ENCODE peak calls at places on chromosomes 16 and 17, in nine cellular contexts. Y is cardiac fibroblast; R is CD4-positive, alpha-beta memory T cell; M is bronchial epithelial cell; C is kidney epithelial cell; E is epithelial cell of esophagus; A is fibroblast of villous mesenchyme; F is fibroblast of lung; X is astrocyte of the spinal cord. H is an unnamed sample.

GRCh38 chr17:596763-597644 is 117.6 kb downstream of the VPS53 start:
- DNase-seq in E (peak; percentile 90), A (peak; percentile 67), C (peak; percentile 72), X (peak; percentile 73), F (peak; percentile 28), Y (peak; percentile 55), M (peak; percentile 86), R (no peak), H (peak; percentile 86)

GRCh38 chr16:17460890-17461289 is 9.9 kb downstream of the XYLT1 start:
- DNase-seq in X (no peak), Y (no peak), F (no peak), E (no peak), C (no peak), A (no peak), M (no peak), R (no peak), H (peak; percentile 74)

GRCh38 chr17:67212716-67213417 is 32.1 kb downstream of the HELZ start:
- DNase-seq in E (peak; percentile 52), M (peak; percentile 50), C (no peak), X (peak; percentile 55), Y (peak; percentile 58), A (peak; percentile 90), F (peak; percentile 75), R (no peak), H (peak; percentile 64)

GRCh38 chr16:55510185-55510805 is 1.4 kb downstream of the LPCAT2 start:
- DNase-seq in X (no peak), A (no peak), R (no peak), M (no peak), F (no peak), Y (no peak), C (no peak), E (no peak), H (no peak)

GRCh38 chr16:69031877-69032301 is 73.6 kb upstream of the HAS3 start:
- DNase-seq in C (no peak), E (peak; percentile 43), F (no peak), X (no peak), R (no peak), M (peak; percentile 20), A (no peak), Y (no peak), H (peak; percentile 19)

GRCh38 chr16:48478418-48478817 is 93.2 kb upstream of the SIAH1 start:
- DNase-seq in E (no peak), Y (peak; percentile 20), C (no peak), A (peak; percentile 58), M (no peak), R (no peak), F (no peak), X (no peak), H (no peak)

GRCh38 chr17:30336369-30337171 is 2.7 kb upstream of the TMIGD1 start:
- DNase-seq in R (peak; percentile 78), Y (peak; percentile 62), F (peak; percentile 60), X (peak; percentile 61), M (peak; percentile 68), A (peak; percentile 58), C (no peak), E (peak; percentile 75), H (peak; percentile 64)

GRCh38 chr16:67206129-67206837 is 7.4 kb downstream of the ELMO3 start:
- DNase-seq in E (no peak), C (no peak), X (no peak), F (no peak), M (no peak), A (no peak), R (no peak), Y (no peak), H (no peak)

GRCh38 chr17:45935710-45936509 is 41.6 kb downstream of the MAPT start:
- DNase-seq in A (no peak), C (no peak), X (no peak), E (no peak), R (no peak), M (no peak), F (no peak), Y (no peak), H (no peak)

DNA sequence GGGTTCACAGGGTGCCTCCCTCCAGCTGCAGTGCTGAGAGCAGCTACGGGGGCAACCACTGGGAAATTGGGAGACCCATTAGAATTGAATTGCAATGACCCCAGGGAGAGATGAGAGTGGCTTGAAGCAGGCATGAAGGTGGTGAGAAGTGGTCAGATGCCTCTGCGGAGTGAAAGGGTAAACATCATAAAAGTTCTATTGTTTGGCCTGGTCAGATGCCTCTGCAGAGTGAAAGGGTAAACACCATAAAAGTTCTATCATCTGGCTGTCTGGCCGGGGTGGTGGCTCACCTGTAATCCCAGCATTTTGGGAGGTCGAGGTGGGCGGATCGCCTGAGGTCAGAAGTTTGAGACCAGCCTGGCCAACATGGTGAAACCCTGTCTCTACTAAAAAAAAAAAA is 53.5 kb downstream of the TNFRSF13B start:
- DNase-seq in X (no peak), M (no peak), C (no peak), F (no peak), E (no peak), R (no peak), A (no peak), Y (no peak), H (no peak)
- H3K4me3 ChIP-seq in X (no peak overlapping the region), M (no peak overlapping the region), C (no peak overlapping the region), F (no peak overlapping the region), E (no peak overlapping the region), R (no peak overlapping the region), A (no peak overlapping the region), Y (no peak overlapping the region), H (no peak overlapping the region)

DNA sequence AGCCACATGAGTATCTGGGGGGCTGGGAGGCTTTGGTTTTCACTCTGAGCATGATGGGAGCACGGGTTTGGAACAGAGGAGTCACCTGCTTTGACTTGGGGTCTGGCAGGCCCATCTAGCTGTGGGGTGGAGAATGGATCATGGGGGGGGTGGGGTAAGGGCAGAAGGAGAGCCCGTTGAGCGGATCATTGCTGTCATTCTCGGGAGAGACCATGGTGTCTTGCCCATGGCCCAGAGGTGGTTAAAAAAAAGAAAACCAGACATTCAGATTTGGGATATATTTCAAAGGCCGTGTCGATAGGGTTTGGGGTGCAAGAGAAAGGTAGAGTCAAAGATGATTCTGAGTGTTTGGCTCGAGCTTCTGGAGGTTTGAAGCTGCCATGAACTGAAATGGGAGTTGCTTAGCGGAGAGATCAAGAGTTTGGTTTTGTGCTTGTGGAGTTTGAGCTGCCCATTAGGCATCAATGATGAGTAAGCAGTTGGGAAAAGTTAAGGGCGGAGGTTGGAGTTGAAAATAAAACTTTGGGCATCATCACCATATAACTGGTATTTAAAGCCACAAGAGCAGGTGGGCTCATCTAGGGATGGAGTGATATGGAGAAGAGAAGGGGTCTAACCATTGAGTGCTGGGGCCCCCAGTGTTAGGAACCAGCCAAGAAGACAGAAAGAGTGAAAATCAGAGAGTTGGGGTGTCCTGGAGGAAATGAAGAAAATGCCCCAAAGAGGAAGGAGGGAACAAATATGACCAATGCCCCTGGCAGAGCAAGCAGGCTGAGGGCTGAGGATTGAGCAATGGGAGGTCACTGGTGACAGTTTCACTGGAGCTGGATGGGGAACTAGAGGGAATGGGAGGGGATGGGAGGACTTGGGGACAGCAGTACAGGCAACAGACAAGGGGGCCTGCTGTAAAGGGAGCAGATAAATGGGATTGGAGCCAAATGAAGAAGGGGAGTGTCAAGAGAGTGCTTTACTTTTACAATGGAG is 1.9 kb downstream of the NOD2 start:
- DNase-seq in Y (no peak), M (no peak), F (no peak), E (no peak), A (no peak), C (no peak), R (no peak), X (no peak), H (no peak)
- H3K4me3 ChIP-seq in Y (no peak overlapping the region), M (no peak overlapping the region), F (no peak overlapping the region), E (no peak overlapping the region), A (no peak overlapping the region), C (no peak overlapping the region), R (no peak overlapping the region), X (no peak overlapping the region), H (no peak overlapping the region)

DNA sequence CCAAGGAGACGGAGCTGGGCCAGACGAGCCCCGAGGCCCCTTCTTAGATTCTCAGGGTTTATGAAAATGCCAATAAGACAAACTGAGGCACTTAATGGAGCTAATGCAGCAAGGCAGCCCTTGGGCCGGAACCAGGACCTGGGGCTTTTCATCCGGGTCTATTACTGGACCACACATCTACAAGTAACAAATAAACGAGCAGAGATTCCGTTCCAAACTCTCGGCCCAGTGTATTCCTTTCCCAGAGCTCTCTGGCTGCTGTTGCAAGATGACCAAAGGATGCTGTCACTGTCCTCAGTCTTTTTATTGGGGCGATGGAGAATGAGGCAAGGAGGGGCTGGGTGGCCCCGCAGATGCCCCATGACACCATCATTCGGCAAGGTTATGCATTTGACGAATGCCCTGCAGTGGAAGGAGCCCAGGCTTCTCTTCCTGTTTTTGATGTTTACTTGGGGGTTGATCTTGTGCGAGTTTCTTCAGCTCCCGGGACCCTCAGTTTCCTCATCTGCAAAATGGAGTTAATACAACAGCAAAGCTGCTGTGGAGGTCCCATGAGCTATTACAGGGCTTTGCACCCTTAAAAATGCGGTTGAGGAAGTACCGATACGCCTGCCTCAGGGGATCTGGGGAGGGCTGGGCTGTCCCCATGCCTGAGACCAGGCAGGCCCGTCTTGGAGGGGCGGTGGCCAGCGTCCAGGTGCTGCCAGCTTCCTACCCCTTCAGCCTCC is 1.1 kb upstream of the NTN1 start:
- DNase-seq in A (no peak), E (no peak), R (no peak), M (no peak), Y (no peak), F (no peak), X (no peak), C (no peak), H (no peak)
- H3K4me3 ChIP-seq in A (peak overlapping the region; percentile 53), E (no peak overlapping the region), R (peak overlapping the region; percentile 47), M (no peak overlapping the region), Y (peak overlapping the region; percentile 50), F (peak overlapping the region; percentile 57), X (no peak overlapping the region), C (no peak overlapping the region), H (no peak overlapping the region)

GRCh38 chr17:2055494-2056220 is 754 bp downstream of the HIC1 start:
- DNase-seq in Y (peak; percentile 69), M (no peak), F (peak; percentile 67), R (peak; percentile 39), X (peak; percentile 47), C (no peak), A (peak; percentile 52), E (no peak), H (no peak)

GRCh38 chr17:2057714-2058520 is 3.0 kb downstream of the HIC1 start:
- DNase-seq in A (peak; percentile 43), F (peak; percentile 51), X (no peak), C (no peak), M (no peak), R (peak; percentile 39), E (no peak), Y (peak; percentile 46), H (no peak)

GRCh38 chr17:2056221-2057129 is 1.6 kb downstream of the HIC1 start:
- DNase-seq in F (peak; percentile 74), R (peak; percentile 72), Y (peak; percentile 74), C (no peak), M (no peak), A (peak; percentile 53), X (peak; percentile 73), E (no peak), H (no peak)

GRCh38 chr17:2058521-2059124 is 3.7 kb downstream of the HIC1 start:
- DNase-seq in F (peak; percentile 81), E (peak; percentile 70), C (no peak), R (peak; percentile 58), M (no peak), Y (peak; percentile 89), A (peak; percentile 72), X (peak; percentile 73), H (peak; percentile 86)

DNA sequence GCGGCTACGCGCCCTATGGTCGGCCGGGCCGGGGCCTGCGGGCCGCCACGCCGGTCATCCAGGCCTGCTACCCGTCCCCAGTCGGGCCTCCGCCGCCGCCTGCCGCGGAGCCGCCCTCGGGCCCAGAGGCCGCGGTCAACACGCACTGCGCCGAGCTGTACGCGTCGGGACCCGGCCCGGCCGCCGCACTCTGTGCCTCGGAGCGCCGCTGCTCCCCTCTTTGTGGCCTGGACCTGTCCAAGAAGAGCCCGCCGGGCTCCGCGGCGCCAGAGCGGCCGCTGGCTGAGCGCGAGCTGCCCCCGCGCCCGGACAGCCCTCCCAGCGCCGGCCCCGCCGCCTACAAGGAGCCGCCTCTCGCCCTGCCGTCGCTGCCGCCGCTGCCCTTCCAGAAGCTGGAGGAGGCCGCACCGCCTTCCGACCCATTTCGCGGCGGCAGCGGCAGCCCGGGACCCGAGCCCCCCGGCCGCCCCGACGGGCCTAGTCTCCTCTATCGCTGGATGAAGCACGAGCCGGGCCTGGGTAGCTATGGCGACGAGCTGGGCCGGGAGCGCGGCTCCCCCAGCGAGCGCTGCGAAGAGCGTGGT is 2.3 kb downstream of the HIC1 start:
- DNase-seq in E (no peak), C (no peak), F (peak; percentile 35), M (no peak), R (no peak), X (no peak), Y (peak; percentile 57), A (no peak), H (no peak)
- H3K4me3 ChIP-seq in E (no peak overlapping the region), C (no peak overlapping the region), F (peak overlapping the region; percentile 80), M (no peak overlapping the region), R (no peak overlapping the region), X (peak overlapping the region; percentile 59), Y (peak overlapping the region; percentile 69), A (peak overlapping the region; percentile 12), H (peak overlapping the region; percentile 20)

H was measured in fibroblast of mammary gland.